ENCODE peak calls at places on chromosomes 12 and 14, in seven cellular contexts. Q, G, Z, E, A, J and X are unnamed samples. For H3K4me1, the result is how much of the 10 kb centered on the place peaks cover.

GRCh38 chr12:130593056-130593455 is 123.0 kb downstream of the RIMBP2 start:
- DNase-seq in Q (no peak), G (no peak), Z (no peak), E (no peak), A (no peak), J (no peak), X (no peak)

GRCh38 chr14:92874961-92875360 is 48.0 kb upstream of the CHGA start:
- DNase-seq in Q (no peak), G (no peak), Z (peak), E (no peak), A (no peak), J (no peak), X (no peak)

GRCh38 chr12:89671469-89671868 is 37.2 kb downstream of the ATP2B1 start:
- DNase-seq in Q (no peak), G (no peak), Z (no peak), E (no peak), A (no peak), J (no peak), X (no peak)

GRCh38 chr14:51816031-51816430 is 44.4 kb upstream of the GNG2 start:
- DNase-seq in Q (no peak), G (no peak), Z (no peak), E (no peak), A (no peak), J (no peak), X (no peak)

GRCh38 chr12:10285919-10286318 is 21.8 kb upstream of the KLRD1 start:
- DNase-seq in Q (no peak), G (peak), Z (no peak), E (no peak), A (no peak), J (no peak), X (no peak)

GRCh38 chr14:83395321-83395720 is 1861.7 kb upstream of the SEL1L start:
- DNase-seq in Q (no peak), G (no peak), Z (no peak), E (no peak), A (no peak), J (no peak), X (no peak)

GRCh38 chr12:47770086-47770726 is 2.8 kb upstream of the SLC48A1 start:
- DNase-seq in Q (no peak), G (no peak), Z (no peak), E (no peak), A (no peak), J (no peak), X (no peak)

GRCh38 chr14:29584992-29585391 is 342.7 kb downstream of the PRKD1 start:
- DNase-seq in Q (peak), G (no peak), Z (peak), E (peak), A (no peak), J (no peak), X (no peak)

GRCh38 chr12:87687362-87687761 is 341.8 kb downstream of the C12orf50 start:
- DNase-seq in Q (no peak), G (no peak), Z (peak), E (peak), A (no peak), J (no peak), X (no peak)

DNA sequence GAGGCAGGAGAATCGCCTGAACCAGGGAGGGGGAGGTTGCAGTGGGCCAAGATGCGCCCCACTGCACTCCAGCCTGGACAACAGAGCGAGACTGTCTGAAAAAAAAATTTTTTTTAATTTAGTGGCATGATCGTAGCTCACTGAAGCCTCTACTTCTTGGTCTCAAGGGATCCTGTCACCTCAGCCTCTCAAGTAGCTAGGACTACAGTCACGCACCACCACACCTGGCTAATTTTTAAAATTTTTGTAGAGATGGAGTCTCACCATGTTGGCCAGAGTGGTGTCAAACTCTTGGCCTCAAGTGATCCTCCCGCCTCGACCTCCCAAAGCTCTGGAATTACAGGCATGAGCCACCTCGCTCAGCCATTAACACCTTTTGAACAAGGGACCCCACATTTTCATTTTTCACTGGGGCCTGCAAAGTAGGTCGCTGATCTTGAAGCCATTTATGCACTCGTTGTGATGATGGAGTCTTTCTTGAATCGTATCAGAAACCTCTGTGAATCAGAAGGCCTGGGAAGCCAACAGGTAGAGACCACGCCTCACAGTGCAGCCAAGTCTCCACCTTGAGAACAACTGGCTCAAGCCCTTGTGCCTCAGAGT is 5.9 kb downstream of the HCAR1 start:
- DNase-seq in Q (no peak), G (peak), Z (no peak), E (no peak), A (no peak), J (no peak), X (no peak)
- H3K4me1 ChIP-seq in Q (under half), G (under half), Z (under half), E (under half), A (under half), J (under half), X (under half)

DNA sequence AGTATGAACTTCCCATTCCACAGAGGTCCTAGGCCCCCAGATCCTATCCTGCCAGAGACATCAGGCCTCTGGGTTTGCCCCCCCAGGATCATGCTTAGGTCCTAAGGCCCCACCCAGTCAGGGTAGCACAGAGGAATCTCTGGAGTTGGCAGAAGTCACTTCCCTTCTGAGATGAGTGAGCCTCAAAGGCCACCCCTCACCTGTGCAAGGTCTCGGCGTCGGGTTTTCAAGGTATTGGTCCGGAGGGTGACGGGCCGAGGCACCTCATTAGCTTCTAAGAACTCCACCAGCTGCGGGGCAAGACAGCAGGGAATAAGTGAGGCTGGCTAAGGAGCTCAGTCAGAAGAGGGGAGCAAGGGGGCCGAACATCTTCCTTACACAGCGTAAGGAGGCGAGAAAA is 5.2 kb downstream of the NOP2 start:
- DNase-seq in Q (no peak), G (no peak), Z (no peak), E (no peak), A (no peak), J (no peak), X (no peak)
- H3K27ac ChIP-seq in Q (no peak), G (no peak), Z (no peak), E (no peak), A (no peak), J (no peak), X (no peak)

GRCh38 chr12:51323966-51324895 is at the start of gene BIN2:
- DNase-seq in Q (peak), G (peak), Z (peak), E (peak), A (no peak), J (peak), X (peak)

GRCh38 chr12:51324953-51325352 is 979 bp upstream of the BIN2 start:
- DNase-seq in Q (no peak), G (no peak), Z (no peak), E (no peak), A (no peak), J (no peak), X (no peak)

GRCh38 chr12:51322452-51322851 is 1.5 kb downstream of the BIN2 start:
- DNase-seq in Q (no peak), G (no peak), Z (no peak), E (no peak), A (no peak), J (no peak), X (no peak)

GRCh38 chr12:51321882-51322281 is 2.1 kb downstream of the BIN2 start:
- DNase-seq in Q (no peak), G (no peak), Z (no peak), E (no peak), A (no peak), J (no peak), X (no peak)

DNA sequence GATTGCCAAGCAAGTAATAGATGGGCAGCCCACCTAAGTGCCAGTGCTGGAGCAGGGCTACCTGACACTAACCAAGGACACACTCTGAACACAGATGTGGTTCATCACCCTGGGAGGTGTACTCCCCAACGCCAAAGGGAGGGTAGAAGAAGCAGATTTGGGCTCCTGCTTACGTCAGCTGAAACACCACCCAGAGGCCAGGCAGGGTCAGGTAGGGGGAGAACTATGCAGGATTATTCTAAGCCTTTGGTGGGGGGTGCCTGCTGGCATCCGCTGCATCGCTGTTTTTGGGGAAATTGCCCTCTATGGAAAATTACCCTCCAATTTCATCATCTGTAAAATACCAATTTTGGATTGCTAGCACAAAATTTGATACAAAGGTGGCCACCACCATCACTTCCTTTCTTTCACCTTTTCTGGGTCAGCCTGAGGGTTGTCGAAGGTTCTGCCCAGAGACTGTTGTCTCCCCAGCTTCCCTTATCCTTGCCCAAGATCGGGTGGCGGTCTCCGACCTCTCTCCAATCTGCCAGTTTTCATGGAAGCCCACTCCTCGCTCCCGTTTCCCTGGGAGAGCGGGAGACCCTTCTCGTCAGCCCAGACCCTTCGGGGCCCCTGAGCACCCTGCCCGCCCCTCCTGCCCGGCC is 535 bp downstream of the BIN2 start:
- DNase-seq in Q (no peak), G (peak), Z (no peak), E (no peak), A (no peak), J (peak), X (peak)
- H3K4me3 ChIP-seq in Q (peak), G (peak), Z (peak), E (no peak), A (no peak), J (peak), X (peak)

GRCh38 chr14:25006031-25006430 is 43.9 kb downstream of the STXBP6 start:
- DNase-seq in Q (no peak), G (no peak), Z (no peak), E (no peak), A (no peak), J (no peak), X (no peak)
- H3K4me1 ChIP-seq in Q (under half), G (under half), Z (under half), E (half or more), A (under half), J (under half), X (under half)

DNA sequence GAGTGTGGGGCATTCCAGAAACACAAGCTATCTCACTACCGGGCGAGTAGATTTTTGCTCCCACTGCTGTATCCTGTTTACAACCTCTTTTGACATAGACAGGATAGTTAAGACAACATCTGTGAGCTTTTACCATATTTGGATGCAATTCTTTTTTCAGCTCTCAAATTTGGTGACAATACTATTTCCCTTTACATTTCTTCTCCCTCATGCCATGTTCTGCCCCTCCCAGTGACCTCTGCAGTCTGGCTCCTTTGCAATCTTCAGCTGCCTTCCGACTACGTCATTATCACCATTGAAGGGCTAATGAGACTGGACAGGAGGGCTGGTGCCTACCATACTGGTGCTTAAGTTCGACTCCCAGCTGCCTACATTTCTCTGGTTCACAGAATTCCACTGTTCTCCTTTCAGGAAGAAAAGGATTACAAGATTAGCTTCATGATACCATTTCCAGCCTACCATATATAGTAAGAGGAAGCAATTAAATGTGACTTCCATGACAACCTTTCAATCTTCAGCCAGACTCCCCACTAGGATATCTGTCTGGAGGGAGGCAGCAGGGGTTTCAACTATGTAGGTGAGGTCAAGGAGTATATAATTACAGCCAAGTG is 251.6 kb downstream of the PHLDA1 start:
- DNase-seq in Q (no peak), G (no peak), Z (no peak), E (no peak), A (no peak), J (no peak), X (no peak)
- H3K27ac ChIP-seq in Q (no peak), G (no peak), Z (no peak), E (no peak), A (peak), J (no peak), X (no peak)

GRCh38 chr12:132560831-132561783 is 49.3 kb downstream of the LRCOL1 start:
- DNase-seq in Q (no peak), G (peak), Z (peak), E (peak), A (peak), J (peak), X (peak)
- H3K4me3 ChIP-seq in Q (peak), G (peak), Z (peak), E (peak), A (peak), J (no peak), X (peak)

DNA sequence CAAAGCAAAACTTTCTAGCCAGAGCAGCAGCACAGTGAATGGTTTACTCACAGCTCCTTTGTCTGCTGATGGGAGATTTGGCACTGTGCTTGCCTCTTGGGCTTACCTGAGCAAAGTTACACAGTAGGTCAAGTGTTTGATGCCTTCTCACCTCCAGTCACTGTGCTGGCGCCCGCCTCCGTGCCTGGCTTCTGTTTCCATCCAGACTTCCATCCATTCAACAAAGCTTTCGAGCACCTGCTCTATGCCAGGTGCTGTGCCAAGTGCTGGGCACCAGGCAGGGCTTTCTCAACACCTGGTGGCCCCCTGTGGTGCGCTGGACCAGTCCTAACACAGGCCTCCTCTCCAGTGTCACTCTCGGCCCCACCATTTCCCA is 199.2 kb upstream of the EEA1 start:
- DNase-seq in Q (no peak), G (no peak), Z (no peak), E (peak), A (no peak), J (no peak), X (no peak)
- H3K4me1 ChIP-seq in Q (under half), G (under half), Z (under half), E (under half), A (under half), J (under half), X (under half)

GRCh38 chr14:102523200-102524025 is 13.8 kb upstream of the ANKRD9 start:
- DNase-seq in Q (no peak), G (no peak), Z (no peak), E (no peak), A (no peak), J (no peak), X (no peak)
- H3K27ac ChIP-seq in Q (peak), G (no peak), Z (peak), E (no peak), A (peak), J (no peak), X (no peak)